ENCODE peak calls at places on chromosome 17, in eight cellular contexts. V, G, F, C, P, B, T and Y are unnamed samples.

GRCh38 chr17:6574689-6575595 is 18.6 kb upstream of the PITPNM3 start:
- DNase-seq in T (no peak), F (peak), B (no peak), C (no peak), V (peak), P (no peak), G (no peak), Y (peak)

GRCh38 chr17:43614560-43614959 is 47.2 kb downstream of the MEOX1 start:
- DNase-seq in T (no peak), F (no peak), V (no peak), P (no peak), C (no peak), G (no peak), B (no peak), Y (no peak)

GRCh38 chr17:76612977-76613851 is 27.6 kb upstream of the ST6GALNAC2 start:
- DNase-seq in T (no peak), V (no peak), G (no peak), B (no peak), C (no peak), P (no peak), F (no peak), Y (no peak)

GRCh38 chr17:4898351-4898750 is 985 bp upstream of the C17orf107 start:
- DNase-seq in F (no peak), V (no peak), B (no peak), C (no peak), T (no peak), P (no peak), G (no peak), Y (no peak)

GRCh38 chr17:47267354-47267828 is 13.8 kb downstream of the ITGB3 start:
- DNase-seq in P (no peak), V (peak), C (peak), F (no peak), G (no peak), T (no peak), B (no peak), Y (no peak)

GRCh38 chr17:76922967-76923366 is 54.8 kb downstream of the MGAT5B start:
- DNase-seq in V (no peak), T (no peak), F (no peak), P (no peak), C (no peak), B (no peak), G (no peak), Y (no peak)

GRCh38 chr17:65678534-65678933 is 117.1 kb upstream of the AXIN2 start:
- DNase-seq in T (no peak), C (no peak), V (no peak), G (no peak), P (no peak), B (no peak), F (no peak), Y (no peak)

GRCh38 chr17:48011405-48012150 is 26.0 kb downstream of the COPZ2 start:
- DNase-seq in T (peak), P (no peak), V (peak), B (peak), F (peak), G (no peak), C (no peak), Y (no peak)

GRCh38 chr17:49715717-49716279 is 8.0 kb upstream of the SLC35B1 start:
- DNase-seq in B (no peak), C (no peak), G (no peak), F (peak), P (no peak), T (no peak), V (no peak), Y (peak)

GRCh38 chr17:81821603-81822311 is 11.3 kb downstream of the MCRIP1 start:
- DNase-seq in B (no peak), F (peak), C (peak), G (no peak), V (peak), P (no peak), T (peak), Y (no peak)

GRCh38 chr17:83196088-83196765 is 116.8 kb downstream of the METRNL start:
- DNase-seq in V (no peak), G (no peak), P (no peak), F (no peak), T (no peak), B (no peak), C (no peak), Y (no peak)

GRCh38 chr17:43598359-43599045 is 52.4 kb upstream of the ETV4 start:
- DNase-seq in B (no peak), T (no peak), C (no peak), F (no peak), G (no peak), V (no peak), P (no peak), Y (no peak)

GRCh38 chr17:34675605-34676004 is 96.2 kb downstream of the TMEM132E start:
- DNase-seq in C (no peak), V (no peak), G (no peak), P (no peak), T (no peak), F (no peak), B (no peak), Y (no peak)

GRCh38 chr17:34300652-34301390 is 15.3 kb downstream of the CCL11 start:
- DNase-seq in V (peak), T (no peak), B (no peak), F (no peak), C (peak), G (no peak), P (no peak), Y (no peak)

GRCh38 chr17:80559688-80560290 is 15.2 kb downstream of the RPTOR start:
- DNase-seq in G (no peak), B (no peak), P (no peak), C (no peak), T (no peak), V (peak), F (no peak), Y (no peak)

GRCh38 chr17:79745641-79746105 is 14.9 kb downstream of the ENPP7 start:
- DNase-seq in F (no peak), P (no peak), B (no peak), V (no peak), G (no peak), T (no peak), C (no peak), Y (no peak)

GRCh38 chr17:58873926-58874325 is 118.3 kb downstream of the PPM1E start:
- DNase-seq in V (no peak), P (no peak), G (no peak), T (no peak), B (no peak), C (no peak), F (no peak), Y (no peak)

GRCh38 chr17:75854881-75855309 is 240 bp downstream of the WBP2 start:
- DNase-seq in C (no peak), V (no peak), G (no peak), P (no peak), B (no peak), F (no peak), T (no peak), Y (no peak)

GRCh38 chr17:62675260-62675659 is 47.8 kb downstream of the MRC2 start:
- DNase-seq in B (no peak), T (no peak), P (no peak), V (no peak), F (no peak), C (no peak), G (no peak), Y (no peak)

GRCh38 chr17:47276868-47277267 is 23.2 kb downstream of the ITGB3 start:
- DNase-seq in P (no peak), T (peak), V (peak), B (no peak), F (no peak), G (no peak), C (no peak), Y (no peak)

GRCh38 chr17:64150237-64151015 is 20.5 kb upstream of the ERN1 start:
- DNase-seq in B (no peak), C (no peak), V (no peak), T (no peak), G (no peak), F (no peak), P (no peak), Y (no peak)

GRCh38 chr17:48555616-48556533 is 11.0 kb upstream of the HOXB2 start:
- DNase-seq in B (no peak), V (peak), F (no peak), P (no peak), G (no peak), T (peak), C (no peak), Y (no peak)

GRCh38 chr17:17487998-17488397 is 8.2 kb downstream of the RASD1 start:
- DNase-seq in F (no peak), T (no peak), C (no peak), P (no peak), G (no peak), B (no peak), V (no peak), Y (no peak)

GRCh38 chr17:53571342-53571741 is 251.4 kb upstream of the KIF2B start:
- DNase-seq in C (no peak), T (no peak), G (no peak), B (no peak), P (no peak), V (no peak), F (no peak), Y (no peak)

GRCh38 chr17:1001640-1002411 is 4.9 kb downstream of the TIMM22 start:
- DNase-seq in F (no peak), V (peak), G (no peak), B (no peak), P (no peak), C (no peak), T (no peak), Y (no peak)

GRCh38 chr17:45043268-45043681 is 8.2 kb downstream of the DCAKD start:
- DNase-seq in T (no peak), P (no peak), F (no peak), B (no peak), V (no peak), G (no peak), C (no peak), Y (no peak)

GRCh38 chr17:79855331-79856124 is 16.3 kb upstream of the CBX4 start:
- DNase-seq in C (no peak), B (no peak), F (no peak), P (no peak), G (no peak), T (no peak), V (no peak), Y (no peak)

GRCh38 chr17:64063766-64064224 is 43.4 kb upstream of the ICAM2 start:
- DNase-seq in G (peak), T (no peak), B (peak), P (peak), F (peak), V (no peak), C (no peak), Y (peak)

GRCh38 chr17:48842746-48843145 is 11.9 kb downstream of the CALCOCO2 start:
- DNase-seq in P (no peak), G (no peak), T (no peak), B (no peak), V (no peak), F (no peak), C (no peak), Y (no peak)

GRCh38 chr17:31488264-31488981 is 96.9 kb downstream of the RAB11FIP4 start:
- DNase-seq in T (no peak), G (no peak), C (no peak), B (peak), V (no peak), F (peak), P (no peak), Y (no peak)

GRCh38 chr17:80254396-80255241 is 6.0 kb upstream of the RNF213 start:
- DNase-seq in C (peak), V (peak), G (no peak), F (peak), T (peak), P (peak), B (peak), Y (no peak)

GRCh38 chr17:31252741-31253140 is 44.3 kb downstream of the OMG start:
- DNase-seq in G (no peak), F (no peak), V (no peak), B (no peak), P (no peak), T (no peak), C (no peak), Y (no peak)

GRCh38 chr17:33750943-33751701 is 458.0 kb upstream of the ASIC2 start:
- DNase-seq in T (peak), G (peak), V (peak), F (peak), C (peak), P (peak), B (peak), Y (peak)

GRCh38 chr17:79261361-79262072 is 186.9 kb downstream of the ENGASE start:
- DNase-seq in G (no peak), F (no peak), B (no peak), T (no peak), V (no peak), P (no peak), C (no peak), Y (no peak)

GRCh38 chr17:32541640-32542039 is 54.8 kb downstream of the CDK5R1 start:
- DNase-seq in C (no peak), B (no peak), V (no peak), P (no peak), T (no peak), G (no peak), F (no peak), Y (no peak)

GRCh38 chr17:81405382-81406005 is 10.2 kb downstream of the BAHCC1 start:
- DNase-seq in B (no peak), T (peak), F (no peak), G (no peak), C (no peak), V (peak), P (no peak), Y (no peak)

GRCh38 chr17:6695565-6695964 is 17.6 kb downstream of the SLC13A5 start:
- DNase-seq in C (no peak), T (no peak), F (no peak), B (no peak), G (no peak), V (no peak), P (no peak), Y (no peak)